ENCODE peak calls at places on chromosomes 3 and 15, in ten cellular contexts. T, G, K, V, N, Y, R, C, A and I are unnamed samples.

GRCh38 chr3:5376761-5377160 is 189.3 kb downstream of the EDEM1 start:
- DNase-seq in A (no peak), G (no peak), K (no peak), T (no peak), Y (no peak), V (no peak), N (no peak), C (no peak), R (no peak), I (no peak)

GRCh38 chr3:140467104-140467577 is 210.7 kb upstream of the TRIM42 start:
- DNase-seq in Y (no peak), A (peak), R (no peak), C (peak), G (no peak), T (peak), V (no peak), N (no peak), K (no peak), I (no peak)

GRCh38 chr15:37585966-37586656 is 348.3 kb upstream of the TMCO5A start:
- DNase-seq in V (no peak), T (no peak), Y (no peak), R (no peak), K (no peak), A (peak), G (no peak), N (no peak), C (peak), I (peak)

GRCh38 chr3:8512234-8512633 is 10.6 kb downstream of the LMCD1 start:
- DNase-seq in R (no peak), N (no peak), T (no peak), G (no peak), C (no peak), K (no peak), Y (no peak), V (no peak), A (no peak), I (no peak)

GRCh38 chr3:179179979-179180758 is 32.0 kb downstream of the PIK3CA start:
- DNase-seq in T (no peak), G (no peak), N (no peak), Y (peak), A (peak), C (peak), K (no peak), R (no peak), V (no peak), I (peak)

GRCh38 chr3:46965151-46965550 is 11.4 kb downstream of the CCDC12 start:
- DNase-seq in A (no peak), C (no peak), T (no peak), V (no peak), G (no peak), K (no peak), Y (no peak), N (no peak), R (no peak), I (no peak)

GRCh38 chr15:79283252-79284048 is 928 bp downstream of the ANKRD34C start:
- DNase-seq in G (no peak), V (peak), N (peak), T (peak), Y (peak), C (peak), A (peak), R (peak), K (peak), I (peak)

GRCh38 chr15:45116482-45117326 is 2.6 kb downstream of the DUOXA2 start:
- DNase-seq in T (no peak), K (peak), V (no peak), N (no peak), G (no peak), C (no peak), Y (no peak), R (no peak), A (no peak), I (no peak)

GRCh38 chr15:35871812-35872211 is 325.8 kb upstream of the DPH6 start:
- DNase-seq in G (no peak), A (no peak), V (no peak), N (no peak), Y (no peak), T (no peak), C (no peak), K (no peak), R (peak), I (no peak)

GRCh38 chr3:64023187-64023860 is at the start of gene PSMD6:
- DNase-seq in C (peak), R (peak), Y (peak), G (peak), A (peak), V (peak), K (peak), T (peak), N (peak), I (peak)

GRCh38 chr15:67126551-67127333 is 61.3 kb downstream of the SMAD3 start:
- DNase-seq in G (no peak), R (no peak), T (no peak), Y (no peak), C (no peak), N (no peak), K (no peak), V (no peak), A (no peak), I (no peak)

GRCh38 chr15:80904941-80905532 is 84.6 kb downstream of the MESD start:
- DNase-seq in T (no peak), G (no peak), A (peak), C (no peak), N (no peak), V (peak), R (no peak), K (peak), Y (no peak), I (no peak)

GRCh38 chr15:90610220-90610619 is 80.5 kb downstream of the CRTC3 start:
- DNase-seq in K (no peak), A (peak), Y (no peak), T (no peak), N (no peak), V (no peak), C (peak), R (no peak), G (no peak), I (peak)

GRCh38 chr15:99994849-99995248 is 261.6 kb upstream of the LYSMD4 start:
- DNase-seq in N (no peak), C (no peak), Y (no peak), V (no peak), A (no peak), R (no peak), K (peak), G (peak), T (no peak), I (no peak)

GRCh38 chr3:39025222-39025970 is 26.3 kb downstream of the SCN11A start:
- DNase-seq in V (no peak), C (peak), A (peak), K (no peak), T (no peak), N (peak), R (no peak), G (no peak), Y (no peak), I (peak)

GRCh38 chr3:123688241-123688747 is 103.4 kb upstream of the HACD2 start:
- DNase-seq in A (peak), G (no peak), N (no peak), Y (no peak), R (no peak), T (peak), K (no peak), C (peak), V (no peak), I (peak)

GRCh38 chr3:100606894-100607512 is 2.4 kb upstream of the ADGRG7 start:
- DNase-seq in T (peak), G (no peak), N (no peak), V (no peak), R (no peak), Y (peak), A (no peak), C (peak), K (no peak), I (no peak)

GRCh38 chr3:140791368-140791767 is 113.5 kb downstream of the TRIM42 start:
- DNase-seq in A (no peak), R (no peak), V (no peak), K (no peak), C (no peak), Y (no peak), T (no peak), G (no peak), N (no peak), I (no peak)

GRCh38 chr15:41627204-41627603 is 33.0 kb upstream of the MGA start:
- DNase-seq in Y (no peak), V (no peak), N (no peak), A (no peak), T (no peak), C (no peak), K (no peak), G (no peak), R (no peak), I (no peak)

GRCh38 chr3:51974963-51975856 is at the start of gene ABHD14A:
- DNase-seq in G (peak), N (peak), C (peak), A (peak), V (peak), T (peak), Y (peak), R (peak), K (peak), I (peak)

GRCh38 chr15:59424626-59425025 is 13.4 kb upstream of the FAM81A start:
- DNase-seq in R (no peak), G (no peak), K (no peak), Y (no peak), C (no peak), A (no peak), T (no peak), N (no peak), V (no peak), I (no peak)

GRCh38 chr15:43346305-43346704 is 15.9 kb upstream of the LCMT2 start:
- DNase-seq in Y (no peak), V (no peak), R (no peak), T (no peak), A (no peak), N (no peak), K (no peak), C (no peak), G (no peak), I (no peak)

GRCh38 chr3:136943396-136943795 is 14.4 kb upstream of the IL20RB start:
- DNase-seq in A (peak), R (no peak), C (no peak), V (no peak), T (no peak), Y (no peak), N (no peak), K (no peak), G (no peak), I (no peak)

GRCh38 chr3:10997196-10997595 is 4.6 kb downstream of the SLC6A1 start:
- DNase-seq in G (no peak), T (no peak), Y (no peak), C (no peak), V (no peak), K (no peak), R (no peak), A (no peak), N (no peak), I (no peak)

GRCh38 chr15:46442196-46442595 is 807.4 kb downstream of the SQOR start:
- DNase-seq in G (no peak), T (no peak), A (peak), V (no peak), Y (no peak), C (no peak), K (no peak), N (no peak), R (no peak), I (peak)

GRCh38 chr15:90151989-90152645 is 49.0 kb upstream of the SEMA4B start:
- DNase-seq in A (no peak), R (no peak), C (no peak), V (no peak), Y (no peak), K (peak), G (no peak), T (no peak), N (no peak), I (no peak)

GRCh38 chr3:141802316-141803077 is 39.3 kb downstream of the GRK7 start:
- DNase-seq in C (no peak), R (no peak), T (no peak), Y (no peak), V (no peak), N (no peak), G (no peak), K (no peak), A (no peak), I (no peak)

GRCh38 chr3:133135303-133135702 is 97.1 kb downstream of the TMEM108 start:
- DNase-seq in A (no peak), C (no peak), K (no peak), T (no peak), R (peak), V (no peak), N (no peak), Y (no peak), G (no peak), I (no peak)

DNA sequence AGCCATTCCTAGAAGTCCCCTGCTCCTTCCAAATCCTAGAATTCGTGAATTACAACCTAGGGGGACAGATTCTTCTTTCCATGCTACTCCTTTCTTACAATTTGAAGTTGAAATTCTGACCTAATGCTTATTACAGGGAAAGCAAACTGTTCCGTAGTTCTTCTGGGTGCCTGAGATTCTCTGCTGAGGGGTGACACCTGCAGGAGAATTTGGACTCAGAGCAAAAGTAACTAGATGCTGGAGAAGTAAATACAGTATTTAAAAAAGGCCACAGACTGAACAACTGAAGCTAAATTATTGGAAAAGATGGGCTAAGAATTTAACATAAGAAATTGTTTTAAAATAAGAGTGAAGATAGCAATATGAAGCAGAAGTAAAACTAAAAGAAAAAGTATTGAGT is 37.9 kb downstream of the ACAD9 start:
- DNase-seq in T (no peak), V (no peak), C (no peak), Y (no peak), G (no peak), K (no peak), A (no peak), R (no peak), N (no peak), I (peak)
- TF ChIP-seq CTCF in T (no peak), V (no peak), C (no peak), Y (no peak), G (no peak), K (peak), A (no peak), R (peak), N (no peak), I (peak)

GRCh38 chr3:14750650-14751049 is 68.1 kb upstream of the FGD5 start:
- DNase-seq in C (no peak), K (no peak), N (no peak), R (no peak), V (no peak), Y (no peak), T (no peak), G (no peak), A (no peak), I (no peak)
- H3K4me3 ChIP-seq in C (no peak), K (no peak), N (no peak), R (no peak), V (no peak), Y (no peak), T (no peak), G (no peak), A (no peak), I (no peak)

DNA sequence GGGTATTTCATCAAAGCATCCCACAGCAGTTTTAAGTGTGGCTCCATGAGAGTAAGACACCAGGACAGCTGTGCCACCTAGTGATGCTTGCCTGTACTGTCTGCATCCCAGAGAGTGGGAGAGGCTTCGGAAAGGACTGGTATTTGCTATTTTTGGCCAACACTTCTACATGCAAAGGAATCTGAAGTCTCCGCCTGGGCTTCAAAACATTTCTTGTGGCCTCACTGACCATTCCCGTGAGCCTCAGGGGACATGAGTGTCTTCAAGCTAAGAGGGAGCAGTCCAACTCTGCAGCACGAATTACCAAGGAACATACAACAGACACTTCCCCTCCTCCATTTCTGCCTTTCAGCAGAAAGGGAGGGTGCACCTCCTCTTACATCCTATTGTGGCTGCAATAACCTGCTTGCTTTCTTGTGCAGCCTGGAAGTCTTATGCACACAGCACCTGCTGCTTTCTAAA is 177.5 kb downstream of the RORA start:
- DNase-seq in R (peak), V (peak), C (peak), T (peak), A (peak), K (peak), G (no peak), N (peak), Y (no peak), I (peak)
- TF ChIP-seq CTCF in R (peak), V (peak), C (peak), T (peak), A (peak), K (peak), G (peak), N (peak), Y (peak), I (peak)

GRCh38 chr3:72185549-72186484 is 400.9 kb upstream of the PROK2 start:
- DNase-seq in A (peak), R (peak), K (no peak), T (peak), V (no peak), N (no peak), Y (peak), C (peak), G (no peak), I (peak)
- H3K4me3 ChIP-seq in A (no peak), R (no peak), K (no peak), T (no peak), V (no peak), N (no peak), Y (no peak), C (no peak), G (no peak), I (no peak)

DNA sequence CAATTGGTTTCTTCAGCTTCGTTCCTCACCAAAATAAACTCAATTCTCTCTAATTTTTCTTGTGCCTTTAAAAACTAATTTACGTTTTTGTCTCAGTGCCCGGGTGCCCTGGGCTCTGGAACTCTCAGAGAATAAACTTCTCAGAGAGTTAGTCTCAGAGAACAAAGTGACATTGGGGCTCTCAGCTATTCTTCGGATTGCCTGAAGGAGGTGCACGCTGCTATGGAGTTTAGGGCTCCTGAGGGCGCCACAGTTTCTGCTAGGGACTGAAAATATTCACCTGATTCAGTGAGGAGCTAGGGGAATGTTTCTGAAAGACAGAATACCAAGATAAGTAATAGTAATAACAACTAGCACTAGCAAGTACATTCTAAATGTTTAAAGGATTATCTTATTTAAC is 22.7 kb downstream of the ZIC4 start:
- DNase-seq in V (no peak), C (no peak), N (no peak), K (peak), G (no peak), Y (no peak), T (no peak), A (no peak), R (no peak), I (no peak)
- TF ChIP-seq CTCF in V (no peak), C (peak), N (no peak), K (peak), G (no peak), Y (peak), T (peak), A (peak), R (peak), I (peak)